ENCODE peak calls at places on chromosome 11, in nine cellular contexts. H is HCT116; Z is fibroblast of mammary gland; Q is stimulated activated CD4-positive, alpha-beta T cell treated with anti-CD3 and anti-CD28 coated beads, Interleukin-4, amount 100 ng/mL, for 24 hours; J is activated naive CD8-positive, alpha-beta T cell treated with anti-CD3 and anti-CD28 coated beads, Interleukin-2, amount 50 U/mL, for 16 hours; L is M059J; P is left cardiac atrium; G is NCI-H1092; X is kidney tubule cell. V is an unnamed sample.

GRCh38 chr11:76803811-76804600 is 20.9 kb downstream of the TSKU start:
- DNase-seq in X (no peak), Z (peak; percentile 80), Q (peak; percentile 72), L (no peak), H (no peak), P (no peak), J (peak; percentile 43), G (no peak), V (no peak)

GRCh38 chr11:43376594-43376993 is 17.9 kb downstream of the TTC17 start:
- DNase-seq in Q (no peak), L (peak; percentile 72), P (no peak), G (no peak), X (peak; percentile 68), Z (peak; percentile 91), H (no peak), J (no peak), V (peak; percentile 25)

GRCh38 chr11:76250520-76251222 is 44.4 kb upstream of the WNT11 start:
- DNase-seq in H (no peak), G (no peak), Z (no peak), Q (no peak), J (no peak), L (no peak), X (no peak), P (no peak), V (no peak)

GRCh38 chr11:60493454-60493853 is 876 bp downstream of the MS4A12 start:
- DNase-seq in Q (no peak), G (no peak), X (no peak), J (no peak), H (no peak), L (no peak), P (no peak), Z (no peak), V (no peak)

GRCh38 chr11:76588455-76589325 is 81.9 kb downstream of the LRRC32 start:
- DNase-seq in G (no peak), Z (no peak), J (no peak), P (peak; percentile 84), L (peak; percentile 29), X (no peak), Q (peak; percentile 60), H (no peak), V (no peak)

GRCh38 chr11:13210424-13210823 is 67.2 kb upstream of the BMAL1 start:
- DNase-seq in L (peak; percentile 84), J (no peak), H (peak; percentile 79), P (peak; percentile 44), G (peak; percentile 67), X (peak; percentile 84), Q (peak; percentile 21), Z (peak; percentile 84), V (peak; percentile 57)

GRCh38 chr11:110966131-110966530 is 253.9 kb upstream of the ARHGAP20 start:
- DNase-seq in J (no peak), H (no peak), Z (no peak), Q (no peak), G (no peak), P (peak; percentile 26), L (no peak), X (no peak), V (no peak)

GRCh38 chr11:69646493-69647201 is 5.7 kb downstream of the CCND1 start:
- DNase-seq in X (peak; percentile 27), P (no peak), Z (no peak), Q (no peak), J (no peak), L (no peak), H (no peak), G (no peak), V (no peak)

GRCh38 chr11:11396290-11397042 is 43.4 kb upstream of the CSNK2A3 start:
- DNase-seq in X (peak; percentile 92), G (no peak), P (no peak), L (peak; percentile 76), Q (no peak), J (no peak), H (no peak), Z (peak; percentile 97), V (no peak)

GRCh38 chr11:35276396-35276795 is 137.4 kb downstream of the CD44 start:
- DNase-seq in Q (peak; percentile 12), L (peak; percentile 76), J (no peak), Z (peak; percentile 46), P (no peak), G (no peak), X (peak; percentile 84), H (no peak), V (no peak)

GRCh38 chr11:61836193-61836592 is 8.1 kb downstream of the FADS2 start:
- DNase-seq in P (no peak), J (no peak), G (no peak), L (no peak), H (no peak), X (no peak), Z (no peak), Q (no peak), V (no peak)

GRCh38 chr11:72223615-72224586 is 666 bp upstream of the INPPL1 start:
- DNase-seq in L (peak; percentile 51), X (peak; percentile 77), P (peak; percentile 79), J (no peak), G (peak; percentile 32), Q (peak; percentile 58), H (peak; percentile 8), Z (peak; percentile 41), V (no peak)

GRCh38 chr11:75667268-75667830 is 1.5 kb downstream of the MAP6 start:
- DNase-seq in Z (no peak), J (no peak), H (no peak), G (peak; percentile 38), P (peak; percentile 30), L (peak; percentile 34), Q (no peak), X (peak; percentile 28), V (no peak)